ENCODE peak calls at places on chromosomes 5 and 9, in five cellular contexts. One of them, this sample, is unnamed.
A peak's percentile ranks its signal among the peaks of the same experiment; 100 is the strongest.

GRCh38 chr9:95181226-95181818 is 136.2 kb downstream of the FANCC start:
- DNase-seq in ovary: no peak
- DNase-seq in activated naive CD8-positive, alpha-beta T cell treated with anti-CD3 and anti-CD28 coated beads, Interleukin-2, amount 10 ng/mL, durations not matched to agents 7 days and 5 days: no peak
- DNase-seq in iris pigment epithelial cell: no peak
- DNase-seq in cardiac muscle cell: peak; percentile 31
- DNase-seq in this sample: no peak

GRCh38 chr5:56951131-56951945 is 585 bp downstream of the MIER3 start:
- DNase-seq in cardiac muscle cell: peak; percentile 65
- DNase-seq in activated naive CD8-positive, alpha-beta T cell treated with anti-CD3 and anti-CD28 coated beads, Interleukin-2, amount 10 ng/mL, durations not matched to agents 7 days and 5 days: peak; percentile 61
- DNase-seq in iris pigment epithelial cell: no peak
- DNase-seq in ovary: peak; percentile 62
- DNase-seq in this sample: no peak

GRCh38 chr5:135828793-135829150 is 5.7 kb upstream of the SLC25A48 start:
- DNase-seq in activated naive CD8-positive, alpha-beta T cell treated with anti-CD3 and anti-CD28 coated beads, Interleukin-2, amount 10 ng/mL, durations not matched to agents 7 days and 5 days: no peak
- DNase-seq in ovary: no peak
- DNase-seq in cardiac muscle cell: no peak
- DNase-seq in iris pigment epithelial cell: no peak
- DNase-seq in this sample: no peak

GRCh38 chr5:137205237-137205636 is 293.9 kb downstream of the SPOCK1 start:
- DNase-seq in ovary: no peak
- DNase-seq in cardiac muscle cell: no peak
- DNase-seq in activated naive CD8-positive, alpha-beta T cell treated with anti-CD3 and anti-CD28 coated beads, Interleukin-2, amount 10 ng/mL, durations not matched to agents 7 days and 5 days: no peak
- DNase-seq in iris pigment epithelial cell: no peak
- DNase-seq in this sample: peak; percentile 39

GRCh38 chr5:60820593-60821487 is 23.2 kb downstream of the ELOVL7 start:
- DNase-seq in cardiac muscle cell: no peak
- DNase-seq in iris pigment epithelial cell: no peak
- DNase-seq in ovary: no peak
- DNase-seq in activated naive CD8-positive, alpha-beta T cell treated with anti-CD3 and anti-CD28 coated beads, Interleukin-2, amount 10 ng/mL, durations not matched to agents 7 days and 5 days: no peak
- DNase-seq in this sample: no peak

GRCh38 chr5:81422671-81423070 is 28.7 kb upstream of the ACOT12 start:
- DNase-seq in cardiac muscle cell: no peak
- DNase-seq in ovary: no peak
- DNase-seq in activated naive CD8-positive, alpha-beta T cell treated with anti-CD3 and anti-CD28 coated beads, Interleukin-2, amount 10 ng/mL, durations not matched to agents 7 days and 5 days: no peak
- DNase-seq in iris pigment epithelial cell: peak; percentile 96
- DNase-seq in this sample: peak; percentile 83

GRCh38 chr9:133427658-133428348 is 5.6 kb downstream of the ADAMTS13 start:
- DNase-seq in ovary: no peak
- DNase-seq in iris pigment epithelial cell: no peak
- DNase-seq in activated naive CD8-positive, alpha-beta T cell treated with anti-CD3 and anti-CD28 coated beads, Interleukin-2, amount 10 ng/mL, durations not matched to agents 7 days and 5 days: no peak
- DNase-seq in cardiac muscle cell: no peak
- DNase-seq in this sample: no peak

GRCh38 chr9:127979333-127980055 is 1.3 kb downstream of the EEIG1 start:
- DNase-seq in activated naive CD8-positive, alpha-beta T cell treated with anti-CD3 and anti-CD28 coated beads, Interleukin-2, amount 10 ng/mL, durations not matched to agents 7 days and 5 days: no peak
- DNase-seq in iris pigment epithelial cell: peak; percentile 36
- DNase-seq in ovary: peak; percentile 77
- DNase-seq in cardiac muscle cell: peak; percentile 69
- DNase-seq in this sample: peak; percentile 7

GRCh38 chr9:1647776-1648175 is 367.4 kb upstream of the SMARCA2 start:
- DNase-seq in iris pigment epithelial cell: peak; percentile 41
- DNase-seq in activated naive CD8-positive, alpha-beta T cell treated with anti-CD3 and anti-CD28 coated beads, Interleukin-2, amount 10 ng/mL, durations not matched to agents 7 days and 5 days: no peak
- DNase-seq in ovary: no peak
- DNase-seq in cardiac muscle cell: no peak
- DNase-seq in this sample: no peak

GRCh38 chr5:91957671-91958070 is 574.6 kb upstream of the ARRDC3 start:
- DNase-seq in cardiac muscle cell: no peak
- DNase-seq in iris pigment epithelial cell: peak; percentile 28
- DNase-seq in activated naive CD8-positive, alpha-beta T cell treated with anti-CD3 and anti-CD28 coated beads, Interleukin-2, amount 10 ng/mL, durations not matched to agents 7 days and 5 days: no peak
- DNase-seq in ovary: no peak
- DNase-seq in this sample: peak; percentile 80

GRCh38 chr5:1053391-1054017 is 44.9 kb downstream of the NKD2 start:
- DNase-seq in activated naive CD8-positive, alpha-beta T cell treated with anti-CD3 and anti-CD28 coated beads, Interleukin-2, amount 10 ng/mL, durations not matched to agents 7 days and 5 days: no peak
- DNase-seq in cardiac muscle cell: no peak
- DNase-seq in iris pigment epithelial cell: no peak
- DNase-seq in ovary: no peak
- DNase-seq in this sample: no peak

GRCh38 chr5:8340739-8341344 is 471.9 kb downstream of the MTRR start:
- DNase-seq in iris pigment epithelial cell: peak; percentile 14
- DNase-seq in ovary: no peak
- DNase-seq in activated naive CD8-positive, alpha-beta T cell treated with anti-CD3 and anti-CD28 coated beads, Interleukin-2, amount 10 ng/mL, durations not matched to agents 7 days and 5 days: no peak
- DNase-seq in cardiac muscle cell: peak; percentile 26
- DNase-seq in this sample: no peak

GRCh38 chr5:42840279-42840678 is 28.6 kb upstream of the SELENOP start:
- DNase-seq in iris pigment epithelial cell: peak; percentile 97
- DNase-seq in activated naive CD8-positive, alpha-beta T cell treated with anti-CD3 and anti-CD28 coated beads, Interleukin-2, amount 10 ng/mL, durations not matched to agents 7 days and 5 days: no peak
- DNase-seq in cardiac muscle cell: no peak
- DNase-seq in ovary: peak; percentile 80
- DNase-seq in this sample: peak; percentile 81

GRCh38 chr9:23447166-23447565 is 378.9 kb downstream of the ELAVL2 start:
- DNase-seq in ovary: no peak
- DNase-seq in activated naive CD8-positive, alpha-beta T cell treated with anti-CD3 and anti-CD28 coated beads, Interleukin-2, amount 10 ng/mL, durations not matched to agents 7 days and 5 days: no peak
- DNase-seq in iris pigment epithelial cell: no peak
- DNase-seq in cardiac muscle cell: no peak
- DNase-seq in this sample: no peak

GRCh38 chr9:108478871-108479332 is 376.9 kb downstream of the ACTL7B start:
- DNase-seq in ovary: no peak
- DNase-seq in activated naive CD8-positive, alpha-beta T cell treated with anti-CD3 and anti-CD28 coated beads, Interleukin-2, amount 10 ng/mL, durations not matched to agents 7 days and 5 days: no peak
- DNase-seq in iris pigment epithelial cell: peak; percentile 95
- DNase-seq in cardiac muscle cell: no peak
- DNase-seq in this sample: peak; percentile 88

GRCh38 chr9:124973807-124974206 is 32.9 kb upstream of the GOLGA1 start:
- DNase-seq in cardiac muscle cell: no peak
- DNase-seq in ovary: no peak
- DNase-seq in iris pigment epithelial cell: no peak
- DNase-seq in activated naive CD8-positive, alpha-beta T cell treated with anti-CD3 and anti-CD28 coated beads, Interleukin-2, amount 10 ng/mL, durations not matched to agents 7 days and 5 days: no peak
- DNase-seq in this sample: no peak

GRCh38 chr9:85702881-85703280 is 38.9 kb downstream of the AGTPBP1 start:
- DNase-seq in iris pigment epithelial cell: no peak
- DNase-seq in ovary: no peak
- DNase-seq in activated naive CD8-positive, alpha-beta T cell treated with anti-CD3 and anti-CD28 coated beads, Interleukin-2, amount 10 ng/mL, durations not matched to agents 7 days and 5 days: no peak
- DNase-seq in cardiac muscle cell: peak; percentile 9
- DNase-seq in this sample: no peak

GRCh38 chr5:147989977-147990376 is 73.8 kb upstream of the SPINK5 start:
- DNase-seq in activated naive CD8-positive, alpha-beta T cell treated with anti-CD3 and anti-CD28 coated beads, Interleukin-2, amount 10 ng/mL, durations not matched to agents 7 days and 5 days: no peak
- DNase-seq in cardiac muscle cell: no peak
- DNase-seq in iris pigment epithelial cell: peak; percentile 27
- DNase-seq in ovary: no peak
- DNase-seq in this sample: no peak

GRCh38 chr5:54275361-54275760 is 35.0 kb downstream of the ARL15 start:
- DNase-seq in iris pigment epithelial cell: peak; percentile 88
- DNase-seq in cardiac muscle cell: no peak
- DNase-seq in activated naive CD8-positive, alpha-beta T cell treated with anti-CD3 and anti-CD28 coated beads, Interleukin-2, amount 10 ng/mL, durations not matched to agents 7 days and 5 days: no peak
- DNase-seq in ovary: no peak
- DNase-seq in this sample: no peak

GRCh38 chr9:134407123-134407779 is 81.0 kb downstream of the RXRA start:
- DNase-seq in cardiac muscle cell: no peak
- DNase-seq in iris pigment epithelial cell: peak; percentile 90
- DNase-seq in activated naive CD8-positive, alpha-beta T cell treated with anti-CD3 and anti-CD28 coated beads, Interleukin-2, amount 10 ng/mL, durations not matched to agents 7 days and 5 days: peak; percentile 82
- DNase-seq in ovary: peak; percentile 87
- DNase-seq in this sample: peak; percentile 85

This sample was measured in astrocyte.